ENCODE peak calls at places on chromosomes 4 and X, in five cellular contexts. H is breast epithelium, A is vagina, D is mucosa of descending colon, G is RWPE2. T is an unnamed sample. For H3K36me3 and H3K4me1, the result is how much of the 10 kb centered on the place peaks cover.

GRCh38 chr4:26197018-26197779 is 123.6 kb upstream of the RBPJ start:
- DNase-seq in H (no peak), G (peak), A (no peak), D (peak), T (no peak)

GRCh38 chr4:61555789-61556188 is 355.7 kb downstream of the ADGRL3 start:
- DNase-seq in A (no peak), D (peak), H (no peak), G (no peak), T (no peak)

GRCh38 chrX:2708601-2709200 is 17.6 kb downstream of the CD99 start:
- DNase-seq in G (no peak), D (no peak), H (no peak), A (no peak), T (peak)

GRCh38 chr4:185837415-185838103 is 25.6 kb upstream of the SORBS2 start:
- DNase-seq in D (no peak), H (no peak), A (no peak), G (no peak), T (no peak)

GRCh38 chrX:67779099-67779498 is 235.3 kb downstream of the AR start:
- DNase-seq in D (no peak), G (no peak), H (no peak), A (no peak), T (no peak)

GRCh38 chr4:44025376-44026020 is 423.1 kb downstream of the KCTD8 start:
- DNase-seq in H (no peak), D (no peak), G (no peak), A (no peak), T (no peak)

GRCh38 chr4:887034-887763 is 44.9 kb downstream of the GAK start:
- DNase-seq in G (no peak), D (no peak), H (no peak), A (no peak), T (no peak)

GRCh38 chrX:1531106-1531890 is 5.7 kb downstream of the P2RY8 start:
- DNase-seq in D (no peak), H (no peak), G (no peak), A (no peak), T (no peak)

GRCh38 chr4:74742191-74742590 is 52.1 kb downstream of the BTC start:
- DNase-seq in H (no peak), G (no peak), A (no peak), D (no peak), T (no peak)

GRCh38 chrX:40102393-40103381 is 4.9 kb upstream of the BCOR start:
- DNase-seq in G (no peak), H (no peak), A (no peak), D (no peak), T (peak)

GRCh38 chr4:93813092-93813491 is 15.5 kb upstream of the ATOH1 start:
- DNase-seq in G (no peak), A (no peak), H (no peak), D (no peak), T (no peak)

GRCh38 chr4:26813698-26814097 is 46.9 kb upstream of the STIM2 start:
- DNase-seq in D (no peak), G (no peak), H (no peak), A (no peak), T (no peak)

DNA sequence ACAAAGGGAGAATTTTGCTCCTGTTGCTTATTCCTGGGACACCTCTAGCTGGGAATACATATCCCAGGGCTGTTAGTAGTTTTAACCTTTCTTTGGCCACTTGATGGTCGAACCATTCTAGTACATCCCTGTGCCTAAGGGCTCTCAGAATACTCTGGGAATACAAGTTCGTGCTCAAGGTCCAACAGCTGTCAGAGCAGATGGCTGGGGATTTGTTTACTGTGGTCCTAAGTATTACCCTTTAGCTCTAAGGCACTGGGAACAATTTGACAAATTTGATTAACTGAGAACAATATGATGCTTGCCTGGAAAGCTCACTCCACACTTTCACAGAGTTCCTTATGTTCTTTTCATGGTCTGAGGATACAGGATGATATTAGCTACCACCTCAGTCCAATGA is 47.3 kb upstream of the PHOX2B start:
- DNase-seq in D (no peak), G (no peak), A (no peak), H (no peak), T (no peak)
- H3K36me3 ChIP-seq in D (under half), G (under half), A (under half), H (under half), T (under half)

DNA sequence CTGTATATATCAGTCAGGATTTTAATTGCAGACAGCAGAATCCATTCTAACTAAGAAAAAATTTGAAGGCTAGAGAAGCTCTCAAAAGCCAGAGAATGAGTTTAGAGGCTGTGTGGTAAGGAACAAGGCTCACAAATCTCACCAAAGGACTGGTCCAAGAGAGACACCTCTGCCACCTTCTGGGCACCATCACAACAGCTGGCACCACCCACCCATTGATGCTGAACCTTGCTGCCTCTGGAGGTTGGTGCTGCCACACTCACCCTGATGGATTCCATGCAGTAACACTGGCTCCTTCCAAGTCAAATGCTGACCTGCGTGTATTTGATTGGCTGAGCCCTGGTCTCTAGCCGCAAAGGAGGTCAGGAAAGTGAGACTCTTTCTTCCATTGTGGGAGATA is 100.8 kb downstream of the BEND2 start:
- DNase-seq in A (no peak), D (peak), H (no peak), G (no peak), T (no peak)
- TF ChIP-seq CTCF in A (no peak), D (no peak), H (no peak), G (peak), T (no peak)

GRCh38 chr4:54677416-54677815 is 19.7 kb downstream of the KIT start:
- DNase-seq in A (no peak), G (no peak), D (no peak), H (no peak), T (no peak)

GRCh38 chr4:54676062-54676461 is 18.3 kb downstream of the KIT start:
- DNase-seq in H (no peak), G (no peak), D (no peak), A (no peak), T (no peak)

GRCh38 chr4:54683616-54684346 is 26.0 kb downstream of the KIT start:
- DNase-seq in D (peak), H (no peak), A (no peak), G (no peak), T (no peak)

GRCh38 chr4:54677853-54678650 is 20.3 kb downstream of the KIT start:
- DNase-seq in H (no peak), D (no peak), A (no peak), G (no peak), T (no peak)

DNA sequence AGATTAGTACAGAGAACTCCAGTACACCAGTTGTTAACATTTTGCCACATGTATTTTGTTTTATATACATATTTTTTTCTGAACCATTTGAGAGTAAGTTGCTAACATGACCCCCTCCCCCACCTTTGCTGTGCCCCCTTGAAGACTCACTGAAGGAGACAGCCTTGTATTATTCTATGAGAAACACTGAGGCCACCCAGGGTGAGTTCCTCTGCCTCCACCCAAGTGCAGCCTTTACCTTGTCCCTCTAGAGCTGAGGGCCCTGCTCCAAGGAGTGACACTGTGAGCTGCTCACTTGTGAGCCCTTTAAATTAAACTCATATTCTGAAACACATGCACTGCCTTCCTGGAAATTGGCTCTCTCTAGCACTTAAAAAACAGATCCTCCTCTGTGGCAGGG is 21.1 kb downstream of the KIT start:
- DNase-seq in A (no peak), H (no peak), G (no peak), D (no peak), T (no peak)
- H3K4me1 ChIP-seq in A (under half), H (under half), G (under half), D (under half), T (under half)

GRCh38 chr4:86441175-86441960 is 81.5 kb upstream of the MAPK10 start:
- DNase-seq in G (no peak), A (no peak), H (no peak), D (no peak), T (no peak)
- H3K36me3 ChIP-seq in G (under half), A (under half), H (under half), D (under half), T (under half)

GRCh38 chr4:156512622-156513021 is 459.0 kb downstream of the PDGFC start:
- DNase-seq in H (no peak), G (no peak), D (no peak), A (no peak), T (no peak)
- TF ChIP-seq CTCF in H (no peak), G (no peak), D (no peak), A (no peak), T (no peak)

GRCh38 chrX:34873500-34874225 is 68.9 kb upstream of the FAM47B start:
- DNase-seq in G (no peak), D (no peak), H (no peak), A (no peak), T (no peak)
- H3K4me1 ChIP-seq in G (under half), D (under half), H (under half), A (under half), T (under half)

DNA sequence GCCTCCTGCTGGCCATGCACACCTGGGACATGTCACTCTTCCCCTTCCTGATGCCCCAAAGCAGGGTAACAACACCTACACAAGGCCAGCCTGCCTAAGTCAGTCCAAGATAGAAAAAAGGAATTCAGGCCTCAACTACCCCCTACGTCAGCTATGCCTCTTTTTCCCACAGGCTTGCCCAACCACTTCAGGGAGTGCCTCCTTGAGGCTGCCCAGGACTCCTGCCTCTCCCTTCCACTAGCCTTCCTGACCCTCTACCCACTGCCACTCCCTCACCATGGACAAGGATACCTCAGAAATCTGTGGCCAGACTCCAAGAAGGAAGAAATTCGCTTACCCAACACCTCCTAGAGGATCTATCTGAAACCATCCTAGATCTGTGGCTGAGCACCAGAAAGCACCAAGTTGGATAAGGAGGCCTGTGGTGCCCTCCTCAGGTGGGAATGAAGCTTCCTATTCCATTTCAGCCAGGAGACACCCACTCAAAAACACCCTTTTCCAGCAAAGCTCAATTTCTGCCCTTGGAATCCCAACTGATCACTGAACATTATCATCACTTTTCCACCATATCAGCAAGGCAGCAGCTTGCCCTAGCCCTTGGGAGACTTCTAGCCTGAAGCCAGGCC is 1.8 kb downstream of the KDM5C start:
- DNase-seq in A (no peak), G (no peak), D (peak), H (no peak), T (no peak)
- H3K36me3 ChIP-seq in A (under half), G (under half), D (under half), H (under half), T (under half)

GRCh38 chrX:15781964-15782711 is 8.1 kb upstream of the ZRSR2 start:
- DNase-seq in G (no peak), D (peak), A (no peak), H (no peak), T (no peak)
- TF ChIP-seq CTCF in G (no peak), D (no peak), A (no peak), H (no peak), T (no peak)

DNA sequence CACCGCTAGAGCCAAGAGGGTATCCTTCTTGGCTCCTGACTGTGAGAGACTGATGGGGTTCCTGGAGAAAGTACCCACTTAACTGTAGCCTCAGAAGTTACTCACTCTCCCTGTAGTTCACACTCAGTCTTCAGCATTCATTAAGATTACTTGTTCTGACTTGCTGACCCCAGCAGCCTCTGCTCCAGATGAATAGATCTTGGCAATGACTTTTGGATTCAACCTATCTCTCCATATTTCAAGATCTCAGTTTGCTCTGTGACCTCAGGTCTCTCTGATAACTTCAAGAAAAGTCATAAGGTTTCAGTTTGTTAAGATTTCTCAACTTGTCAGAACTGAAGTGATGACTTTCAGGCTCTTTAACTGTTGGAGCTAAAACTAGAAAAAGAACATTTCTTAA is 825.6 kb downstream of the PCDH7 start:
- DNase-seq in G (no peak), A (no peak), H (no peak), D (no peak), T (no peak)
- H3K4me1 ChIP-seq in G (under half), A (under half), H (under half), D (under half), T (under half)

GRCh38 chr4:5734841-5735240 is 23.8 kb downstream of the EVC start:
- DNase-seq in A (no peak), D (no peak), G (no peak), H (no peak), T (no peak)

GRCh38 chr4:5730993-5731975 is 20.3 kb downstream of the EVC start:
- DNase-seq in G (no peak), H (no peak), A (no peak), D (no peak), T (no peak)

GRCh38 chr4:5738061-5738460 is 27.1 kb downstream of the EVC start:
- DNase-seq in D (no peak), G (no peak), A (no peak), H (no peak), T (no peak)

GRCh38 chr4:5732158-5732557 is 21.2 kb downstream of the EVC start:
- DNase-seq in D (no peak), G (no peak), H (no peak), A (no peak), T (no peak)

DNA sequence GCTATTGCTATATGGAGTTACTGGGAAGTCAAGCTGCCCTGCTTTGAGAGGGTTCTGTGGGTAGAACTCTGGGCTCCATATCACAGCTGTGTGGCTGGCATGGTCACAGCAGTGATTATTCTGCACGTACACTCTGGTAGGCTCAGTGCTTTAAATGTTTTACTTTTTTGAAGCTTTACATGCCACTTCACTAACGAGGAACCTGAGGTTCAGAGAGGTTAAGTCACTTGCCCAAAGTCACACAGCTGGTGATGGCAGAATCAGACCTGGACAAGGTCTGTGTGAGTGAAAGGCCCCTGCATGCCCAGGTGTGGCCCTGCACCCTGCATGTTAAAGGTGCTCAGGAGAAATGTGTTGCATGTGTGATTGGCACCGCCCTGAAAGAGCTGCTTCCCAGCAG is 24.5 kb downstream of the EVC start:
- DNase-seq in D (no peak), G (no peak), A (no peak), H (no peak), T (no peak)
- H3K36me3 ChIP-seq in D (under half), G (half or more), A (under half), H (under half), T (under half)

T was measured in pancreas.